ENCODE peak calls at places on chromosomes 1 and 21, in four cellular contexts. D, G, H and Q are unnamed samples.
A peak's percentile ranks its signal among the peaks of the same experiment; 100 is the strongest.

GRCh38 chr1:163436133-163436532 is 114.4 kb downstream of the NUF2 start:
- DNase-seq in D (no peak), H (no peak), G (no peak), Q (no peak)

GRCh38 chr1:152745289-152745704 is 12.5 kb upstream of the KPRP start:
- DNase-seq in G (peak; percentile 21), H (no peak), D (no peak), Q (no peak)

GRCh38 chr1:227766015-227766634 is 30.9 kb downstream of the SNAP47 start:
- DNase-seq in G (no peak), H (no peak), D (no peak), Q (no peak)

GRCh38 chr1:185435696-185436379 is 118.8 kb upstream of the IVNS1ABP start:
- DNase-seq in D (no peak), H (no peak), G (no peak), Q (no peak)

GRCh38 chr1:36781098-36781497 is 253.2 kb downstream of the GRIK3 start:
- DNase-seq in D (no peak), G (no peak), H (no peak), Q (no peak)

GRCh38 chr1:111832521-111833155 is 76.9 kb downstream of the DDX20 start:
- DNase-seq in G (no peak), H (no peak), D (no peak), Q (no peak)

GRCh38 chr1:224523676-224524075 is 89.1 kb upstream of the WDR26 start:
- DNase-seq in H (no peak), D (no peak), G (no peak), Q (no peak)

GRCh38 chr1:172719694-172720138 is 60.8 kb downstream of the FASLG start:
- DNase-seq in D (no peak), H (no peak), G (peak; percentile 35), Q (peak; percentile 69)

GRCh38 chr1:6419397-6419802 is 319 bp downstream of the HES2 start:
- DNase-seq in H (no peak), D (no peak), G (no peak), Q (no peak)

GRCh38 chr1:205916541-205916940 is 26.7 kb downstream of the SLC26A9 start:
- DNase-seq in D (no peak), H (no peak), G (no peak), Q (no peak)

GRCh38 chr1:192807221-192807967 is 1.4 kb upstream of the RGS2 start:
- DNase-seq in H (no peak), D (no peak), G (no peak), Q (peak; percentile 57)

GRCh38 chr1:160539896-160540858 is 17.1 kb upstream of the SLAMF6 start:
- DNase-seq in D (no peak), H (no peak), G (no peak), Q (peak; percentile 44)

GRCh38 chr1:151399890-151400235 is 490 bp downstream of the PSMB4 start:
- DNase-seq in H (no peak), D (peak; percentile 19), G (no peak), Q (peak; percentile 34)

GRCh38 chr1:202745313-202745888 is 35.1 kb upstream of the SYT2 start:
- DNase-seq in D (no peak), H (no peak), G (no peak), Q (no peak)

GRCh38 chr21:33380483-33380998 is 22.7 kb upstream of the IFNGR2 start:
- DNase-seq in H (peak; percentile 92), D (peak; percentile 89), G (peak; percentile 93), Q (no peak)

GRCh38 chr1:225156254-225156653 is 226.8 kb downstream of the DNAH14 start:
- DNase-seq in D (no peak), G (no peak), H (no peak), Q (peak; percentile 70)

GRCh38 chr1:241499910-241500309 is 19.6 kb downstream of the FH start:
- DNase-seq in G (peak; percentile 28), D (no peak), H (no peak), Q (peak; percentile 28)

GRCh38 chr1:223707270-223708000 is 4.9 kb upstream of the CAPN2 start:
- DNase-seq in H (peak; percentile 84), G (peak; percentile 83), D (peak; percentile 91), Q (no peak)

GRCh38 chr1:111227875-111228747 is 598 bp downstream of the CHI3L2 start:
- DNase-seq in G (peak; percentile 32), H (no peak), D (no peak), Q (peak; percentile 94)

GRCh38 chr1:58932820-58933598 is 149.2 kb upstream of the JUN start:
- DNase-seq in D (no peak), H (peak; percentile 92), G (peak; percentile 96), Q (no peak)

GRCh38 chr1:6373961-6374720 is 19.4 kb downstream of the ACOT7 start:
- DNase-seq in D (no peak), H (no peak), G (no peak), Q (no peak)

GRCh38 chr1:234875328-234875952 is 253.2 kb downstream of the TOMM20 start:
- DNase-seq in G (peak; percentile 24), H (peak; percentile 80), D (no peak), Q (no peak)

GRCh38 chr21:45590726-45591618 is 48.7 kb upstream of the SLC19A1 start:
- DNase-seq in D (no peak), G (no peak), H (no peak), Q (no peak)

GRCh38 chr1:16998589-16998988 is 13.1 kb downstream of the ATP13A2 start:
- DNase-seq in H (no peak), D (no peak), G (no peak), Q (no peak)

GRCh38 chr1:41268154-41268770 is 26.2 kb upstream of the SCMH1 start:
- DNase-seq in H (peak; percentile 78), G (peak; percentile 85), D (peak; percentile 75), Q (peak; percentile 84)
- TF ChIP-seq CTCF in H (peak; percentile 96), G (peak; percentile 90), D (peak; percentile 97), Q (peak; percentile 90)

GRCh38 chr1:5067251-5067650 is 412.8 kb downstream of the AJAP1 start:
- DNase-seq in G (no peak), H (no peak), D (no peak), Q (no peak)
- TF ChIP-seq CTCF in G (no peak), H (no peak), D (no peak), Q (no peak)

DNA sequence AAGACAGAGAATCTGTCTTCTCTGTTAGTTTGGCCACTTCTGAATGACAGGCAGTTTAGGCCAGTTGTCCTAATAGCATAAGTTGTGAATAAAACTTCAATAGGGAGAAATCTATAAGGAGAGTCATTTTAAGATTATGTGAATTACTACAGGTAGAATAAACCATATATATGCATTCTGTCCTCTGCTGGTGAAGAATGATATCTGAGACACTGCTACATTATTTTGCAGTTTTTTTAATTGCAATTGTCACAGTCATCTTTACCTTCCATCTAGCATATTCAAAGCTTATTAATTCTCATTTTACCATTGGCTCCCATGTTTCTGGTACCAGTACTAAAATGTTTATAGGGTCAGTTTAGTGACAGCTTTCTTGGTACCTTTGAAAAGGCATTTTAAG is 519.6 kb upstream of the DEPDC1 start:
- DNase-seq in G (no peak), D (no peak), H (no peak), Q (no peak)
- TF ChIP-seq CTCF in G (no peak), D (no peak), H (no peak), Q (no peak)

DNA sequence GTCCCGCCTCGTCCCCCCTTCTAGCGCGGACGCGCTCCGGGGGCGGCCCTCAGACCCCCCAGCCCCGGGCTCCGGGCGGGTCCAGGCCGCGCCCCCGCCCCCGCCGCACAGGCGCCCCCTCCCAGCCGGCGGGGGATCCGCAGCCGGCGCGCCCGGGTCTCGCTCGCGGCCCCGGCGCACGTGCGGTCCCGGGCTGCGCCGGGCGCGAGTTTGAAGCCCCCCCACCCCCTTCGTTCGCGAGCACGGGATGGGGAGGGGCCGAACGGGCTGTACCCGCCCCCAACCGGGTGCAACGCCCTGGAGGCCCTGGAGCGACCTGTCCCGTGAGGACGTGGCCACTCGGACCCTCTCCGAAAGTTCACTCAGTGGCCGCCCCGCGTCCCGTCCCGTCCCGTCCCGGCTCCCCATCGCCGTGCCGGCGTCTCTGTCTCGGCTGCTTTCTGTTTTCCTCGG is 796 bp downstream of the PTPRF start:
- DNase-seq in D (no peak), G (peak; percentile 64), H (no peak), Q (peak; percentile 31)
- TF ChIP-seq CTCF in D (no peak), G (no peak), H (no peak), Q (no peak)

DNA sequence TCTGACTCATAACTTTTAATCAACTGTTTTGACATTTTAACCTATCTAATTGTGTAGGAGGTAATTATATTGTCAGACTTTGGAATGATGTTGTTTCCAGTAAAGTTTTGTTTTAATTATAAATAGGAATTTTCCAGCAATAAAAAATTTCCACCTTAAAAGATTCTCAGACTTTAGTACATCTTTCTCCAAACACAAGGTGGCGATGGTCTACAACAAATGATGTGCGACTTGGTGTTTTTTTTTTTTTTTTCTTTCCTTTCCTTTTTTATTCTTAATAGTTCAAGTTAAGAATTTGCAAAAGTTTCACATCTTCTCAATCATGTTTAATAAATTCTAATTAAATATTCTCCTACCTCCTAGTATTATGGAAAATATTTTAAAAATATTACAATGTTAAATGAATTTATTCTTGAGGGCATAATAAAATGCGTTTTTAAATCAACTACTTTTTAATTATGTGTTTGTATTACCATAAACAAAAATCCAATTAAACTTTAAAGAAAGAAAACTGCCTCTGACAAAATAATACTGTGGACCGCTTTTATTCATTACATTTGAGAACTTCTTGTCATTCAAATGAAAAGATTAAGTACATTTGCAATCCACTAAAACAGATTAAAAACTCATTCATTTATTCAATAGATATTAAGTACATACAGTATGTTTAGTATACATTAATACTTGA is 4.4 kb upstream of the ADAMTS1 start:
- DNase-seq in H (no peak), D (no peak), G (peak; percentile 21), Q (peak; percentile 82)
- TF ChIP-seq CTCF in H (peak; percentile 32), D (peak; percentile 54), G (peak; percentile 26), Q (peak; percentile 51)

GRCh38 chr1:48450505-48450904 is 21.5 kb downstream of the SPATA6 start:
- DNase-seq in D (no peak), G (no peak), H (no peak), Q (peak; percentile 10)
- TF ChIP-seq CTCF in D (no peak), G (no peak), H (no peak), Q (peak; percentile 26)

GRCh38 chr1:41239988-41240610 is 2.0 kb downstream of the SCMH1 start:
- DNase-seq in G (no peak), H (no peak), D (peak; percentile 24), Q (peak; percentile 73)
- TF ChIP-seq CTCF in G (no peak), H (no peak), D (peak; percentile 27), Q (peak; percentile 54)

GRCh38 chr1:242651817-242652216 is 127.3 kb upstream of the PLD5 start:
- DNase-seq in G (peak; percentile 45), H (no peak), D (no peak), Q (peak; percentile 38)
- TF ChIP-seq CTCF in G (no peak), H (no peak), D (no peak), Q (no peak)

DNA sequence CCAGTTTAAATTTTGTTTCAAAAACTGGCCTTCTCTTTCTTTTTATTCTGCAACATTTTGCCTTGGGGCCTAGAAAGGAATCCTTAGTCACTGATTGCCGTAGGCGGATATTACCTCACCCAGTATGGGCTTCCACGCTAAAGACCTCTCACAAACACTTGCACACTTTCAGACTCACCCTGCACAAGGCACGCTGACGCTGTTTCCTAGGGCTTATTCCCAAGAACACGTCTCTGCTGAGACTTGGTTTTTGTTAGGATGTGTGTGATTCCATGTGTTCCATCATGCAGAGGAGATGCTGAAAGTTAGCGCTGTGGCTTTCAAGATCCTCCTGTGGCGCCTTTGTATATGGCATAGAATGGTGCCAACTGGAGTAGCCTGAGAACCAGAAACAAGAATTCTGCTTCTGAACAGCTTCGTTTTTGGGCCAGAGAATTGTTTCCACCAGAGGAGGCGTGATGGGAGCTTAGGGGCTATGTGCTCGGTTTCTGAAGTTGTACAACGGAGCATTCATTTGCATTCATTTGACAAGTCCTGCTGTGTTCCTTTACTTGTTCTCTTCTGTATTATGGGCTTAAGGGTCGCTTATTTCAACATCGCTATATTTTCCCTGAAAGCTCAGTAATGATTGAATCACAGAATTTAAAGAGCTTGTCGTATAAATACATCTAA is 297.0 kb downstream of the DISC1 start:
- DNase-seq in G (no peak), H (no peak), D (no peak), Q (no peak)
- TF ChIP-seq CTCF in G (no peak), H (no peak), D (no peak), Q (no peak)